ENCODE peak calls at places on chromosomes 3 and 15, in nine cellular contexts. One of them, this sample, is unnamed.

GRCh38 chr15:73108676-73109075 is 56.4 kb downstream of the NEO1 start:
- DNase-seq in fibroblast of pulmonary artery: no peak
- DNase-seq in Caki2: no peak
- DNase-seq in mesothelial cell of epicardium: no peak
- DNase-seq in ELF-1: no peak
- DNase-seq in choroid plexus epithelial cell: no peak
- DNase-seq in germinal center: no peak
- DNase-seq in body of pancreas: no peak
- DNase-seq in anterior cingulate cortex: no peak
- DNase-seq in this sample: no peak

GRCh38 chr15:91710072-91710471 is 143.4 kb upstream of the SLCO3A1 start:
- DNase-seq in fibroblast of pulmonary artery: no peak
- DNase-seq in Caki2: no peak
- DNase-seq in mesothelial cell of epicardium: no peak
- DNase-seq in ELF-1: peak; percentile 10
- DNase-seq in choroid plexus epithelial cell: no peak
- DNase-seq in germinal center: no peak
- DNase-seq in body of pancreas: no peak
- DNase-seq in anterior cingulate cortex: no peak
- DNase-seq in this sample: no peak

GRCh38 chr3:102124301-102125158 is 275.2 kb downstream of the NFKBIZ start:
- DNase-seq in fibroblast of pulmonary artery: peak; percentile 83
- DNase-seq in Caki2: no peak
- DNase-seq in mesothelial cell of epicardium: no peak
- DNase-seq in ELF-1: no peak
- DNase-seq in choroid plexus epithelial cell: peak; percentile 82
- DNase-seq in germinal center: no peak
- DNase-seq in body of pancreas: no peak
- DNase-seq in anterior cingulate cortex: no peak
- DNase-seq in this sample: no peak

GRCh38 chr15:78739996-78740903 is 71.0 kb downstream of the ADAMTS7 start:
- DNase-seq in fibroblast of pulmonary artery: peak; percentile 57
- DNase-seq in Caki2: no peak
- DNase-seq in mesothelial cell of epicardium: no peak
- DNase-seq in ELF-1: peak; percentile 80
- DNase-seq in choroid plexus epithelial cell: peak; percentile 66
- DNase-seq in germinal center: peak; percentile 24
- DNase-seq in body of pancreas: peak; percentile 70
- DNase-seq in anterior cingulate cortex: no peak
- DNase-seq in this sample: no peak

GRCh38 chr15:78800189-78800588 is 11.1 kb downstream of the ADAMTS7 start:
- DNase-seq in fibroblast of pulmonary artery: no peak
- DNase-seq in Caki2: no peak
- DNase-seq in mesothelial cell of epicardium: no peak
- DNase-seq in ELF-1: peak; percentile 49
- DNase-seq in choroid plexus epithelial cell: no peak
- DNase-seq in germinal center: no peak
- DNase-seq in body of pancreas: no peak
- DNase-seq in anterior cingulate cortex: no peak
- DNase-seq in this sample: no peak

GRCh38 chr3:43729707-43730399 is 39.1 kb downstream of the ABHD5 start:
- DNase-seq in fibroblast of pulmonary artery: no peak
- DNase-seq in Caki2: no peak
- DNase-seq in mesothelial cell of epicardium: no peak
- DNase-seq in ELF-1: no peak
- DNase-seq in choroid plexus epithelial cell: no peak
- DNase-seq in germinal center: no peak
- DNase-seq in body of pancreas: peak; percentile 59
- DNase-seq in anterior cingulate cortex: no peak
- DNase-seq in this sample: no peak

GRCh38 chr3:10002951-10003350 is 16.3 kb upstream of the EMC3 start:
- DNase-seq in fibroblast of pulmonary artery: no peak
- DNase-seq in Caki2: no peak
- DNase-seq in mesothelial cell of epicardium: no peak
- DNase-seq in ELF-1: no peak
- DNase-seq in choroid plexus epithelial cell: no peak
- DNase-seq in germinal center: no peak
- DNase-seq in body of pancreas: no peak
- DNase-seq in anterior cingulate cortex: no peak
- DNase-seq in this sample: no peak

GRCh38 chr3:129577356-129577755 is 29.1 kb downstream of the PLXND1 start:
- DNase-seq in fibroblast of pulmonary artery: no peak
- DNase-seq in Caki2: no peak
- DNase-seq in mesothelial cell of epicardium: no peak
- DNase-seq in ELF-1: no peak
- DNase-seq in choroid plexus epithelial cell: no peak
- DNase-seq in germinal center: no peak
- DNase-seq in body of pancreas: peak; percentile 72
- DNase-seq in anterior cingulate cortex: no peak
- DNase-seq in this sample: peak; percentile 69

GRCh38 chr15:45641374-45641778 is 6.5 kb downstream of the SQOR start:
- DNase-seq in fibroblast of pulmonary artery: peak; percentile 92
- DNase-seq in Caki2: peak; percentile 88
- DNase-seq in mesothelial cell of epicardium: no peak
- DNase-seq in ELF-1: no peak
- DNase-seq in choroid plexus epithelial cell: peak; percentile 94
- DNase-seq in germinal center: no peak
- DNase-seq in body of pancreas: peak; percentile 74
- DNase-seq in anterior cingulate cortex: no peak
- DNase-seq in this sample: no peak

GRCh38 chr3:127135241-127136023 is 57.5 kb upstream of the PRR23E start:
- DNase-seq in fibroblast of pulmonary artery: peak; percentile 11
- DNase-seq in Caki2: no peak
- DNase-seq in mesothelial cell of epicardium: no peak
- DNase-seq in ELF-1: peak; percentile 70
- DNase-seq in choroid plexus epithelial cell: peak; percentile 22
- DNase-seq in germinal center: no peak
- DNase-seq in body of pancreas: no peak
- DNase-seq in anterior cingulate cortex: peak; percentile 17
- DNase-seq in this sample: no peak

GRCh38 chr3:117903226-117903625 is 1131.4 kb downstream of the IGSF11 start:
- DNase-seq in fibroblast of pulmonary artery: peak; percentile 47
- DNase-seq in Caki2: no peak
- DNase-seq in mesothelial cell of epicardium: no peak
- DNase-seq in ELF-1: no peak
- DNase-seq in choroid plexus epithelial cell: peak; percentile 92
- DNase-seq in germinal center: no peak
- DNase-seq in body of pancreas: no peak
- DNase-seq in anterior cingulate cortex: no peak
- DNase-seq in this sample: no peak

GRCh38 chr3:6088433-6088832 is 772.5 kb upstream of the GRM7 start:
- DNase-seq in fibroblast of pulmonary artery: no peak
- DNase-seq in Caki2: no peak
- DNase-seq in mesothelial cell of epicardium: no peak
- DNase-seq in ELF-1: no peak
- DNase-seq in choroid plexus epithelial cell: no peak
- DNase-seq in germinal center: no peak
- DNase-seq in body of pancreas: no peak
- DNase-seq in anterior cingulate cortex: no peak
- DNase-seq in this sample: no peak

GRCh38 chr3:59717679-59718205 is 667.9 kb upstream of the CFAP20DC start:
- DNase-seq in fibroblast of pulmonary artery: no peak
- DNase-seq in Caki2: no peak
- DNase-seq in mesothelial cell of epicardium: no peak
- DNase-seq in ELF-1: peak; percentile 65
- DNase-seq in choroid plexus epithelial cell: no peak
- DNase-seq in germinal center: no peak
- DNase-seq in body of pancreas: no peak
- DNase-seq in anterior cingulate cortex: no peak
- DNase-seq in this sample: no peak

GRCh38 chr3:194984624-194985023 is 286.3 kb downstream of the XXYLT1 start:
- DNase-seq in fibroblast of pulmonary artery: no peak
- DNase-seq in Caki2: no peak
- DNase-seq in mesothelial cell of epicardium: no peak
- DNase-seq in ELF-1: no peak
- DNase-seq in choroid plexus epithelial cell: no peak
- DNase-seq in germinal center: no peak
- DNase-seq in body of pancreas: no peak
- DNase-seq in anterior cingulate cortex: no peak
- DNase-seq in this sample: no peak

GRCh38 chr15:91021516-91022074 is 799 bp downstream of the VPS33B start:
- DNase-seq in fibroblast of pulmonary artery: no peak
- DNase-seq in Caki2: peak; percentile 30
- DNase-seq in mesothelial cell of epicardium: no peak
- DNase-seq in ELF-1: no peak
- DNase-seq in choroid plexus epithelial cell: peak; percentile 11
- DNase-seq in germinal center: no peak
- DNase-seq in body of pancreas: no peak
- DNase-seq in anterior cingulate cortex: peak; percentile 10
- DNase-seq in this sample: peak; percentile 4

GRCh38 chr3:144499346-144499745 is 527.7 kb downstream of the DIPK2A start:
- DNase-seq in fibroblast of pulmonary artery: peak; percentile 47
- DNase-seq in Caki2: peak; percentile 22
- DNase-seq in mesothelial cell of epicardium: no peak
- DNase-seq in ELF-1: no peak
- DNase-seq in choroid plexus epithelial cell: no peak
- DNase-seq in germinal center: no peak
- DNase-seq in body of pancreas: no peak
- DNase-seq in anterior cingulate cortex: no peak
- DNase-seq in this sample: no peak

GRCh38 chr15:51077565-51078153 is 17.0 kb downstream of the TNFAIP8L3 start:
- DNase-seq in fibroblast of pulmonary artery: peak; percentile 43
- DNase-seq in Caki2: no peak
- DNase-seq in mesothelial cell of epicardium: no peak
- DNase-seq in ELF-1: peak; percentile 94
- DNase-seq in choroid plexus epithelial cell: peak; percentile 81
- DNase-seq in germinal center: peak; percentile 87
- DNase-seq in body of pancreas: peak; percentile 74
- DNase-seq in anterior cingulate cortex: no peak
- DNase-seq in this sample: no peak

GRCh38 chr3:78887608-78888011 is 880.2 kb downstream of the ROBO1 start:
- DNase-seq in fibroblast of pulmonary artery: peak; percentile 44
- DNase-seq in Caki2: no peak
- DNase-seq in mesothelial cell of epicardium: no peak
- DNase-seq in ELF-1: no peak
- DNase-seq in choroid plexus epithelial cell: peak; percentile 82
- DNase-seq in germinal center: no peak
- DNase-seq in body of pancreas: no peak
- DNase-seq in anterior cingulate cortex: no peak
- DNase-seq in this sample: no peak